ENCODE peak calls at places on chromosomes 12 and 14, in nine cellular contexts. D is CD8-positive, alpha-beta T cell; R is HCT116; V is thoracic aorta; B is AG04450; Q is PC-3; J is brain microvascular endothelial cell; X is colonic mucosa; Y is adrenal gland. O is an unnamed sample.
A peak's percentile ranks its signal among the peaks of the same experiment; 100 is the strongest.

GRCh38 chr12:67410246-67410645 is 141.1 kb downstream of the CAND1 start:
- DNase-seq in Q (no peak), R (no peak), Y (no peak), D (no peak), X (no peak), V (no peak), B (no peak), J (no peak), O (no peak)

GRCh38 chr14:59253527-59253926 is 65.1 kb downstream of the DAAM1 start:
- DNase-seq in Q (no peak), Y (no peak), B (no peak), J (no peak), V (no peak), X (no peak), R (no peak), D (no peak), O (no peak)

GRCh38 chr14:64536488-64537245 is 3.9 kb upstream of the HSPA2 start:
- DNase-seq in X (no peak), Q (no peak), D (no peak), B (peak; percentile 4), R (no peak), V (no peak), J (no peak), Y (no peak), O (no peak)

GRCh38 chr12:15842106-15842505 is 40.1 kb upstream of the STRAP start:
- DNase-seq in R (no peak), Q (peak; percentile 56), Y (no peak), D (no peak), J (peak; percentile 88), B (peak; percentile 72), X (no peak), V (no peak), O (peak; percentile 77)

GRCh38 chr12:3311491-3312103 is 179.4 kb upstream of the PRMT8 start:
- DNase-seq in B (no peak), R (no peak), Y (no peak), V (no peak), J (no peak), Q (no peak), D (no peak), X (no peak), O (no peak)

GRCh38 chr14:34888186-34888585 is 13.0 kb upstream of the BAZ1A start:
- DNase-seq in Y (no peak), D (no peak), Q (no peak), B (no peak), J (no peak), V (no peak), R (no peak), X (no peak), O (no peak)

GRCh38 chr12:111442301-111443045 is 36.8 kb downstream of the SH2B3 start:
- DNase-seq in V (no peak), X (no peak), Q (no peak), J (no peak), B (no peak), D (no peak), R (no peak), Y (peak; percentile 14), O (no peak)

GRCh38 chr14:82094819-82095218 is 561.2 kb upstream of the SEL1L start:
- DNase-seq in J (no peak), D (no peak), V (no peak), Y (no peak), Q (no peak), B (no peak), R (no peak), X (no peak), O (no peak)

DNA sequence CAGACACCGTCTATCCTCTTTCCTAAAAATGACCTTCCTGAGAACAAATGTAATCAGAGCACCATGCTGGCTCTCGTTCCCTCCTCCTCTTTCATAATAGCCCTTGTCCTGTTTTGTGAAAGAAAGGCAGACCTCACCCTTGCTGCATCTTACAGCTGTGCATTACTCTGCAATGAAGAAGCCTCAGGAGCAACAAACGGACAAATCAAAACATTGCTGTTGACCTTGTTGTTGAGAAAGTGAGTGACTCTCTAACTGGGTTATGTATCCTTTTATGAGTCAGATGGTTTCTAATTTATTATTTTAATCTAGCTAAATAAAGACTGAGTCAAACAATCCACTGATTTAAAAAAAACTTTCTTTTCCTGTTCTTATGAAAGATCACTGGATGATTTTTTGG is 180.9 kb downstream of the RPS29 start:
- DNase-seq in Q (peak; percentile 52), D (no peak), V (no peak), R (no peak), Y (peak; percentile 80), J (peak; percentile 91), B (peak; percentile 3), X (no peak), O (peak; percentile 17)
- H3K4me3 ChIP-seq in Q (no peak overlapping the region), D (no peak overlapping the region), V (no peak overlapping the region), R (no peak overlapping the region), Y (no peak overlapping the region), J (no peak overlapping the region), B (no peak overlapping the region), X (no peak overlapping the region), O (no peak overlapping the region)

DNA sequence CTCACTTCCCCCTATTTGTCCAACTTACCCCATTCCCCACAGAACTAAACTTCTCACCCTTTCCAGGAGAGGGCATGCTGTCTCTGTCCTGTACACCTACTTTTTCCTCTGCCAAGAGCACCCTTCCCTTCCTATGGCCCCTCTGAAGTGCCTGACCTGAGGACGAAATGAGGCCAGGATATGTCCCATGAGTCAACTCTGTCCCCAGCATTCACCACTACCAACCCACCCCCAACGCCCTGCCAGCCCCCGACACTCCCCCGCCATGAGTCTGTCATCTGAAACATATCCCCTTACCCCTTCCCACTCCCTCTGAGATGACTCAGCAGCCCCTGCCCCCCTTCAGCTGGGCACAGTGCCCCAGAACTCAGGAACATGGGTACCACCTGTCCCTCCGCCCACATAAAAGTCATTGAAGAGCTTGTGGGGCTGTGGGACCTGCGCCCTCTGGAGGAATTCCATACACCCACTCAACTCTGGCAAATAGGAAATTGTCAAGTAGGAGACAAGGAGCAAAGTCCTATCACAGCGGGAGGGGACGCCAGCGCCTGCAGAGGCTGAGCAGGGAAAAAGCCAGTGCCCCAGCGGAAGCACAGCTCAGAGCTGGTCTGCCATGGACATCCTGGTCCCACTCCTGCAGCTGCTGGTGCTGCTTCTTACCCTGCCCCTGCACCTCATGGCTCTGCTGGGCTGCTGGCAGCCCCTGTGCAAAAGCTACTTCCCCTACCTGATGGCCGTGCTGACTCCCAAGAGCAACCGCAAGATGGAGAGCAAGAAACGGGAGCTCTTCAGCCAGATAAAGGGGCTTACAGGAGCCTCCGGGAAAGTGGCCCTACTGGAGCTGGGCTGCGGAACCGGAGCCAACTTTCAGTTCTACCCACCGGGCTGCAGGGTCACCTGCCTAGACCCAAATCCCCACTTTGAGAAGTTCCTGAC is 26.3 kb downstream of the ITGA7 start:
- DNase-seq in X (peak; percentile 90), R (peak; percentile 87), B (no peak), J (peak; percentile 25), Y (peak; percentile 68), Q (peak; percentile 92), V (peak; percentile 63), D (no peak), O (peak; percentile 57)
- TF ChIP-seq CTCF in X (peak; percentile 49), R (peak; percentile 59), B (no peak), J (peak; percentile 65), Y (peak; percentile 21), Q (peak; percentile 80), V (peak; percentile 36), D (no peak), O (peak; percentile 49)

GRCh38 chr14:70789961-70790360 is 19.4 kb downstream of the MAP3K9 start:
- DNase-seq in B (no peak), R (no peak), Q (no peak), X (no peak), V (no peak), D (no peak), Y (no peak), J (no peak), O (no peak)

GRCh38 chr14:70789361-70789760 is 20.0 kb downstream of the MAP3K9 start:
- DNase-seq in V (no peak), Y (no peak), R (no peak), J (peak; percentile 71), D (no peak), Q (peak; percentile 86), X (no peak), B (no peak), O (peak; percentile 85)

GRCh38 chr14:70791971-70792370 is 17.3 kb downstream of the MAP3K9 start:
- DNase-seq in R (no peak), V (no peak), D (no peak), Y (no peak), Q (no peak), J (no peak), B (no peak), X (no peak), O (no peak)

GRCh38 chr14:70793637-70794036 is 15.7 kb downstream of the MAP3K9 start:
- DNase-seq in D (no peak), R (no peak), X (no peak), V (no peak), B (no peak), J (no peak), Y (no peak), Q (no peak), O (no peak)

DNA sequence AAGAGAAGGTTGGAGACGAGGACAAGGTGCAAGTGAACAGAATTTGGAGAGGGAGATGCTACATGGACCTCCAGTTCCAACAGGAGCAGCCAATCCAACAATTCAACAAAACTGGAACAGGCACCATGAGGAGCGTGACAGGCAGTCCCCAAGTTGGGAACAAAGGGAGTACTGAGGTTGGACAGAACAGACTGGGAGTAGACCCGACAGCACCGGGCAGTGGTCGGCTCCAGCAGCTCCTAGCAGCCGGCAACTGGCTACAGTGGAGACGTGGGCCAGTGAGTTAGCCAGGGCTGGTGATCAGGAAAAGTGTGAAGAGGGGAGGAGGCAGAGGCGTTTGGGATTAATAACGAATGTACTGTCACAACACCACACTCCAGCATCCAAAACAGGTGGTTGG is 16.4 kb downstream of the MAP3K9 start:
- DNase-seq in Q (no peak), R (no peak), X (no peak), V (no peak), J (no peak), D (no peak), B (no peak), Y (no peak), O (no peak)
- H3K27me3 ChIP-seq in Q (no peaks in the 10 kb centered on the region), R (no peaks in the 10 kb centered on the region), X (no peaks in the 10 kb centered on the region), V (no peaks in the 10 kb centered on the region), J (no peaks in the 10 kb centered on the region), D (no peaks in the 10 kb centered on the region), B (peaks cover 6% of the 10 kb centered on the region), Y (no peaks in the 10 kb centered on the region), O (no peaks in the 10 kb centered on the region)

GRCh38 chr12:21773263-21773741 is 1.2 kb downstream of the KCNJ8 start:
- DNase-seq in Q (peak; percentile 11), D (no peak), B (no peak), R (peak; percentile 3), X (peak; percentile 25), V (no peak), J (peak; percentile 27), Y (peak; percentile 55), O (peak; percentile 4)

GRCh38 chr12:21776242-21776641 is 1.7 kb upstream of the KCNJ8 start:
- DNase-seq in X (no peak), Y (no peak), V (no peak), B (no peak), Q (no peak), R (no peak), J (no peak), D (no peak), O (no peak)

GRCh38 chr12:21774358-21775129 is at the start of gene KCNJ8:
- DNase-seq in Y (peak; percentile 93), Q (no peak), B (peak; percentile 10), D (no peak), J (peak; percentile 31), V (peak; percentile 33), R (no peak), X (no peak), O (no peak)

GRCh38 chr12:21773799-21774198 is 707 bp downstream of the KCNJ8 start:
- DNase-seq in J (no peak), Q (no peak), R (no peak), B (no peak), X (no peak), Y (no peak), V (no peak), D (no peak), O (no peak)

DNA sequence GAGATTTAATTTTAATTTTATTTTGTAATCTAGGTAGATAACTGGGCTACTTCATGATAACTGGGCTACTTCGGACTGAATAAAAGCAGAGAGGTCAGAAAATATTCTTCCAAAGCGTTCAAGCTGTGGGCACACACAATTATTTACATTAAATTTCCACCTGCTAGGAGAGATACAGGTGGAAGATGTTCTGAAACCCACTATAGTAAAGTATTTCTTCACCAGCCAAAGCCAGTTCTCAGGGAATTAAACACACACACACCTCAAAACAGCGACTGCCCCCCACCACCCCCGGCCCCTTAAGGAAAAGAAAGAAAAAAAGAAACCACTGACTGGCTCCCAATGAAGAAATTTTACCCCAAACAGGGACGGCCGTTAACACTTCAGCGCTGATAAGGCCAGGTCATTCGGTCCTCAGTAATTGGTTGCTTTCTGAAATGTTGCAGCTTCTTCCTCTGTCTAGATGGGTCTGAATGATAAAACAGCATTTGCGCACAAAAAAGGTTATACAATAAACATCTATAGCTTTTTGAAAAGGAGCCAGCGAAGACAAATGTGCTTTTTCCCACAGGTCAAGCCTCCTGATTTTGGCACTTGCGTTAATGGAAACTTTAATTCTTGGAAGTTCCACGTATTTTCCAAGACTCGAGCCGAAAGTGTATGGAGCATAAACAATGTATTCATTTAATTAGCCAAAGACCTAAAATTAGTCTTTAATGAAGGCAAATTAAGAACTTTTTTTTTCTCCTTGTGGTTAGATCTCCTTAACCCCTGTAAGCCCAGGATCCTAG is 819 bp upstream of the KCNJ8 start:
- DNase-seq in D (no peak), R (no peak), Q (no peak), X (no peak), V (no peak), B (no peak), J (no peak), Y (no peak), O (no peak)
- H3K4me3 ChIP-seq in D (no peak overlapping the region), R (no peak overlapping the region), Q (no peak overlapping the region), X (peak overlapping the region; percentile 38), V (peak overlapping the region; percentile 89), B (peak overlapping the region; percentile 72), J (peak overlapping the region; percentile 63), Y (peak overlapping the region; percentile 73), O (no peak overlapping the region)

O was measured in bronchial epithelial cell.